ENCODE peak calls at places on chromosome 16, in nine cellular contexts. One of them, this sample, is unnamed.

GRCh38 chr16:74216319-74216718 is 80.3 kb upstream of the PSMD7 start:
- DNase-seq in ELF-1: no peak
- DNase-seq in lung: no peak
- DNase-seq in head of caudate nucleus: no peak
- DNase-seq in dorsolateral prefrontal cortex: no peak
- DNase-seq in CD8-positive, alpha-beta T cell: no peak
- DNase-seq in naive thymus-derived CD8-positive, alpha-beta T cell: no peak
- DNase-seq in activated T-cell treated with anti-CD3 and anti-CD28 coated beads, Interleukin-2, amount 50 U/mL, for 48 hours: no peak
- DNase-seq in cerebellar cortex: no peak
- DNase-seq in this sample: no peak

GRCh38 chr16:75289189-75289588 is 37.8 kb upstream of the BCAR1 start:
- DNase-seq in ELF-1: no peak
- DNase-seq in lung: no peak
- DNase-seq in head of caudate nucleus: no peak
- DNase-seq in dorsolateral prefrontal cortex: no peak
- DNase-seq in CD8-positive, alpha-beta T cell: no peak
- DNase-seq in naive thymus-derived CD8-positive, alpha-beta T cell: no peak
- DNase-seq in activated T-cell treated with anti-CD3 and anti-CD28 coated beads, Interleukin-2, amount 50 U/mL, for 48 hours: no peak
- DNase-seq in cerebellar cortex: no peak
- DNase-seq in this sample: no peak

GRCh38 chr16:78994135-78994534 is 606.4 kb downstream of the MAF start:
- DNase-seq in ELF-1: no peak
- DNase-seq in lung: no peak
- DNase-seq in head of caudate nucleus: no peak
- DNase-seq in dorsolateral prefrontal cortex: no peak
- DNase-seq in CD8-positive, alpha-beta T cell: no peak
- DNase-seq in naive thymus-derived CD8-positive, alpha-beta T cell: no peak
- DNase-seq in activated T-cell treated with anti-CD3 and anti-CD28 coated beads, Interleukin-2, amount 50 U/mL, for 48 hours: no peak
- DNase-seq in cerebellar cortex: no peak
- DNase-seq in this sample: no peak

GRCh38 chr16:69182730-69183416 is 4.1 kb upstream of the SNTB2 start:
- DNase-seq in ELF-1: no peak
- DNase-seq in lung: no peak
- DNase-seq in head of caudate nucleus: no peak
- DNase-seq in dorsolateral prefrontal cortex: no peak
- DNase-seq in CD8-positive, alpha-beta T cell: no peak
- DNase-seq in naive thymus-derived CD8-positive, alpha-beta T cell: no peak
- DNase-seq in activated T-cell treated with anti-CD3 and anti-CD28 coated beads, Interleukin-2, amount 50 U/mL, for 48 hours: no peak
- DNase-seq in cerebellar cortex: no peak
- DNase-seq in this sample: no peak

GRCh38 chr16:87053016-87053982 is 263.9 kb downstream of the C16orf95 start:
- DNase-seq in ELF-1: peak
- DNase-seq in lung: no peak
- DNase-seq in head of caudate nucleus: no peak
- DNase-seq in dorsolateral prefrontal cortex: no peak
- DNase-seq in CD8-positive, alpha-beta T cell: no peak
- DNase-seq in naive thymus-derived CD8-positive, alpha-beta T cell: no peak
- DNase-seq in activated T-cell treated with anti-CD3 and anti-CD28 coated beads, Interleukin-2, amount 50 U/mL, for 48 hours: no peak
- DNase-seq in cerebellar cortex: no peak
- DNase-seq in this sample: no peak

GRCh38 chr16:67071476-67072048 is 38.2 kb upstream of the PHAF1 start:
- DNase-seq in ELF-1: no peak
- DNase-seq in lung: no peak
- DNase-seq in head of caudate nucleus: peak
- DNase-seq in dorsolateral prefrontal cortex: no peak
- DNase-seq in CD8-positive, alpha-beta T cell: no peak
- DNase-seq in naive thymus-derived CD8-positive, alpha-beta T cell: no peak
- DNase-seq in activated T-cell treated with anti-CD3 and anti-CD28 coated beads, Interleukin-2, amount 50 U/mL, for 48 hours: no peak
- DNase-seq in cerebellar cortex: no peak
- DNase-seq in this sample: no peak

GRCh38 chr16:86033016-86033474 is 134.1 kb downstream of the IRF8 start:
- DNase-seq in ELF-1: peak
- DNase-seq in lung: no peak
- DNase-seq in head of caudate nucleus: peak
- DNase-seq in dorsolateral prefrontal cortex: no peak
- DNase-seq in CD8-positive, alpha-beta T cell: no peak
- DNase-seq in naive thymus-derived CD8-positive, alpha-beta T cell: no peak
- DNase-seq in activated T-cell treated with anti-CD3 and anti-CD28 coated beads, Interleukin-2, amount 50 U/mL, for 48 hours: no peak
- DNase-seq in cerebellar cortex: no peak
- DNase-seq in this sample: peak

GRCh38 chr16:10620120-10620519 is 39.7 kb upstream of the EMP2 start:
- DNase-seq in ELF-1: no peak
- DNase-seq in lung: no peak
- DNase-seq in head of caudate nucleus: no peak
- DNase-seq in dorsolateral prefrontal cortex: no peak
- DNase-seq in CD8-positive, alpha-beta T cell: no peak
- DNase-seq in naive thymus-derived CD8-positive, alpha-beta T cell: no peak
- DNase-seq in activated T-cell treated with anti-CD3 and anti-CD28 coated beads, Interleukin-2, amount 50 U/mL, for 48 hours: no peak
- DNase-seq in cerebellar cortex: no peak
- DNase-seq in this sample: no peak

GRCh38 chr16:2428051-2428786 is 1.0 kb upstream of the CCNF start:
- DNase-seq in ELF-1: peak
- DNase-seq in lung: peak
- DNase-seq in head of caudate nucleus: peak
- DNase-seq in dorsolateral prefrontal cortex: no peak
- DNase-seq in CD8-positive, alpha-beta T cell: peak
- DNase-seq in naive thymus-derived CD8-positive, alpha-beta T cell: no peak
- DNase-seq in activated T-cell treated with anti-CD3 and anti-CD28 coated beads, Interleukin-2, amount 50 U/mL, for 48 hours: no peak
- DNase-seq in cerebellar cortex: no peak
- DNase-seq in this sample: no peak

GRCh38 chr16:23290189-23291062 is 11.7 kb upstream of the SCNN1B start:
- DNase-seq in ELF-1: no peak
- DNase-seq in lung: no peak
- DNase-seq in head of caudate nucleus: no peak
- DNase-seq in dorsolateral prefrontal cortex: no peak
- DNase-seq in CD8-positive, alpha-beta T cell: no peak
- DNase-seq in naive thymus-derived CD8-positive, alpha-beta T cell: no peak
- DNase-seq in activated T-cell treated with anti-CD3 and anti-CD28 coated beads, Interleukin-2, amount 50 U/mL, for 48 hours: no peak
- DNase-seq in cerebellar cortex: no peak
- DNase-seq in this sample: no peak

GRCh38 chr16:3655030-3655790 is 719 bp downstream of the DNASE1 start:
- DNase-seq in ELF-1: no peak
- DNase-seq in lung: no peak
- DNase-seq in head of caudate nucleus: no peak
- DNase-seq in dorsolateral prefrontal cortex: no peak
- DNase-seq in CD8-positive, alpha-beta T cell: no peak
- DNase-seq in naive thymus-derived CD8-positive, alpha-beta T cell: no peak
- DNase-seq in activated T-cell treated with anti-CD3 and anti-CD28 coated beads, Interleukin-2, amount 50 U/mL, for 48 hours: no peak
- DNase-seq in cerebellar cortex: no peak
- DNase-seq in this sample: no peak

GRCh38 chr16:66286527-66286926 is 80.0 kb upstream of the CDH5 start:
- DNase-seq in ELF-1: no peak
- DNase-seq in lung: no peak
- DNase-seq in head of caudate nucleus: no peak
- DNase-seq in dorsolateral prefrontal cortex: no peak
- DNase-seq in CD8-positive, alpha-beta T cell: no peak
- DNase-seq in naive thymus-derived CD8-positive, alpha-beta T cell: no peak
- DNase-seq in activated T-cell treated with anti-CD3 and anti-CD28 coated beads, Interleukin-2, amount 50 U/mL, for 48 hours: no peak
- DNase-seq in cerebellar cortex: no peak
- DNase-seq in this sample: no peak

GRCh38 chr16:88535181-88535856 is 34.9 kb upstream of the ZC3H18 start:
- DNase-seq in ELF-1: no peak
- DNase-seq in lung: no peak
- DNase-seq in head of caudate nucleus: no peak
- DNase-seq in dorsolateral prefrontal cortex: no peak
- DNase-seq in CD8-positive, alpha-beta T cell: no peak
- DNase-seq in naive thymus-derived CD8-positive, alpha-beta T cell: no peak
- DNase-seq in activated T-cell treated with anti-CD3 and anti-CD28 coated beads, Interleukin-2, amount 50 U/mL, for 48 hours: no peak
- DNase-seq in cerebellar cortex: no peak
- DNase-seq in this sample: no peak

GRCh38 chr16:73058221-73058615 is 10.3 kb upstream of the ZFHX3 start:
- DNase-seq in ELF-1: no peak
- DNase-seq in lung: no peak
- DNase-seq in head of caudate nucleus: peak
- DNase-seq in dorsolateral prefrontal cortex: no peak
- DNase-seq in CD8-positive, alpha-beta T cell: no peak
- DNase-seq in naive thymus-derived CD8-positive, alpha-beta T cell: no peak
- DNase-seq in activated T-cell treated with anti-CD3 and anti-CD28 coated beads, Interleukin-2, amount 50 U/mL, for 48 hours: no peak
- DNase-seq in cerebellar cortex: no peak
- DNase-seq in this sample: no peak

GRCh38 chr16:11297492-11298142 is 16.5 kb upstream of the PRM1 start:
- DNase-seq in ELF-1: peak
- DNase-seq in lung: peak
- DNase-seq in head of caudate nucleus: peak
- DNase-seq in dorsolateral prefrontal cortex: peak
- DNase-seq in CD8-positive, alpha-beta T cell: peak
- DNase-seq in naive thymus-derived CD8-positive, alpha-beta T cell: peak
- DNase-seq in activated T-cell treated with anti-CD3 and anti-CD28 coated beads, Interleukin-2, amount 50 U/mL, for 48 hours: peak
- DNase-seq in cerebellar cortex: peak
- DNase-seq in this sample: peak

GRCh38 chr16:28210979-28211505 is 723 bp downstream of the XPO6 start:
- DNase-seq in ELF-1: peak
- DNase-seq in lung: peak
- DNase-seq in head of caudate nucleus: peak
- DNase-seq in dorsolateral prefrontal cortex: peak
- DNase-seq in CD8-positive, alpha-beta T cell: peak
- DNase-seq in naive thymus-derived CD8-positive, alpha-beta T cell: peak
- DNase-seq in activated T-cell treated with anti-CD3 and anti-CD28 coated beads, Interleukin-2, amount 50 U/mL, for 48 hours: peak
- DNase-seq in cerebellar cortex: peak
- DNase-seq in this sample: no peak

GRCh38 chr16:20023190-20023589 is 50.5 kb downstream of the GPR139 start:
- DNase-seq in ELF-1: no peak
- DNase-seq in lung: no peak
- DNase-seq in head of caudate nucleus: no peak
- DNase-seq in dorsolateral prefrontal cortex: no peak
- DNase-seq in CD8-positive, alpha-beta T cell: no peak
- DNase-seq in naive thymus-derived CD8-positive, alpha-beta T cell: no peak
- DNase-seq in activated T-cell treated with anti-CD3 and anti-CD28 coated beads, Interleukin-2, amount 50 U/mL, for 48 hours: no peak
- DNase-seq in cerebellar cortex: no peak
- DNase-seq in this sample: no peak

GRCh38 chr16:28880955-28881354 is 2.7 kb downstream of the ATP2A1 start:
- DNase-seq in ELF-1: no peak
- DNase-seq in lung: no peak
- DNase-seq in head of caudate nucleus: no peak
- DNase-seq in dorsolateral prefrontal cortex: no peak
- DNase-seq in CD8-positive, alpha-beta T cell: no peak
- DNase-seq in naive thymus-derived CD8-positive, alpha-beta T cell: no peak
- DNase-seq in activated T-cell treated with anti-CD3 and anti-CD28 coated beads, Interleukin-2, amount 50 U/mL, for 48 hours: no peak
- DNase-seq in cerebellar cortex: no peak
- DNase-seq in this sample: no peak

GRCh38 chr16:12793120-12793889 is 10.4 kb downstream of the CPPED1 start:
- DNase-seq in ELF-1: peak
- DNase-seq in lung: no peak
- DNase-seq in head of caudate nucleus: no peak
- DNase-seq in dorsolateral prefrontal cortex: no peak
- DNase-seq in CD8-positive, alpha-beta T cell: no peak
- DNase-seq in naive thymus-derived CD8-positive, alpha-beta T cell: no peak
- DNase-seq in activated T-cell treated with anti-CD3 and anti-CD28 coated beads, Interleukin-2, amount 50 U/mL, for 48 hours: no peak
- DNase-seq in cerebellar cortex: no peak
- DNase-seq in this sample: no peak

GRCh38 chr16:70805787-70806186 is 4.8 kb upstream of the VAC14 start:
- DNase-seq in ELF-1: no peak
- DNase-seq in lung: no peak
- DNase-seq in head of caudate nucleus: no peak
- DNase-seq in dorsolateral prefrontal cortex: no peak
- DNase-seq in CD8-positive, alpha-beta T cell: peak
- DNase-seq in naive thymus-derived CD8-positive, alpha-beta T cell: no peak
- DNase-seq in activated T-cell treated with anti-CD3 and anti-CD28 coated beads, Interleukin-2, amount 50 U/mL, for 48 hours: no peak
- DNase-seq in cerebellar cortex: no peak
- DNase-seq in this sample: no peak

GRCh38 chr16:1441391-1441829 is 2.9 kb downstream of the CCDC154 start:
- DNase-seq in ELF-1: no peak
- DNase-seq in lung: no peak
- DNase-seq in head of caudate nucleus: no peak
- DNase-seq in dorsolateral prefrontal cortex: no peak
- DNase-seq in CD8-positive, alpha-beta T cell: no peak
- DNase-seq in naive thymus-derived CD8-positive, alpha-beta T cell: no peak
- DNase-seq in activated T-cell treated with anti-CD3 and anti-CD28 coated beads, Interleukin-2, amount 50 U/mL, for 48 hours: no peak
- DNase-seq in cerebellar cortex: no peak
- DNase-seq in this sample: no peak

GRCh38 chr16:11407047-11407982 is 62.1 kb downstream of the RMI2 start:
- DNase-seq in ELF-1: peak
- DNase-seq in lung: peak
- DNase-seq in head of caudate nucleus: peak
- DNase-seq in dorsolateral prefrontal cortex: no peak
- DNase-seq in CD8-positive, alpha-beta T cell: peak
- DNase-seq in naive thymus-derived CD8-positive, alpha-beta T cell: peak
- DNase-seq in activated T-cell treated with anti-CD3 and anti-CD28 coated beads, Interleukin-2, amount 50 U/mL, for 48 hours: peak
- DNase-seq in cerebellar cortex: peak
- DNase-seq in this sample: peak

GRCh38 chr16:228917-229730 is at the start of gene LUC7L:
- DNase-seq in ELF-1: peak
- DNase-seq in lung: peak
- DNase-seq in head of caudate nucleus: peak
- DNase-seq in dorsolateral prefrontal cortex: peak
- DNase-seq in CD8-positive, alpha-beta T cell: peak
- DNase-seq in naive thymus-derived CD8-positive, alpha-beta T cell: peak
- DNase-seq in activated T-cell treated with anti-CD3 and anti-CD28 coated beads, Interleukin-2, amount 50 U/mL, for 48 hours: peak
- DNase-seq in cerebellar cortex: peak
- DNase-seq in this sample: peak

This sample was measured in C1 segment of cervical spinal cord.